ENCODE peak calls at places on chromosomes 4 and X, in ten cellular contexts. C is T-helper 1 cell, W is right cardiac atrium, O is posterior vena cava, J is endothelial cell, I is substantia nigra, L is NCI-H1436, N is GM04503, R is smooth muscle cell of the brain vasculature, U is left ventricle myocardium superior. Z is an unnamed sample.

GRCh38 chr4:87322754-87323153 is at the start of gene HSD17B13:
- DNase-seq in C (no peak), W (no peak), O (no peak), J (no peak), I (no peak), L (peak), N (no peak), R (no peak), U (no peak), Z (no peak)

GRCh38 chrX:84865113-84865512 is 138.6 kb upstream of the APOOL start:
- DNase-seq in C (no peak), W (no peak), O (no peak), J (no peak), I (no peak), L (no peak), N (no peak), R (no peak), U (no peak), Z (no peak)

GRCh38 chrX:8346060-8346459 is 118.6 kb upstream of the VCX3B start:
- DNase-seq in C (no peak), W (no peak), O (no peak), J (no peak), I (no peak), L (no peak), N (no peak), R (no peak), U (no peak), Z (no peak)

GRCh38 chrX:110181459-110182137 is 136.3 kb downstream of the AMMECR1 start:
- DNase-seq in C (no peak), W (no peak), O (no peak), J (no peak), I (no peak), L (no peak), N (no peak), R (no peak), U (no peak), Z (no peak)

GRCh38 chr4:145178740-145179139 is 1.6 kb downstream of the OTUD4 start:
- DNase-seq in C (no peak), W (no peak), O (no peak), J (no peak), I (no peak), L (no peak), N (no peak), R (no peak), U (no peak), Z (no peak)

GRCh38 chrX:73577368-73577767 is 14.4 kb downstream of the CHIC1 start:
- DNase-seq in C (no peak), W (no peak), O (no peak), J (no peak), I (no peak), L (no peak), N (peak), R (peak), U (no peak), Z (no peak)

GRCh38 chr4:53508446-53508845 is 82.8 kb downstream of the LNX1 start:
- DNase-seq in C (no peak), W (no peak), O (no peak), J (no peak), I (no peak), L (no peak), N (no peak), R (no peak), U (no peak), Z (no peak)

GRCh38 chrX:10574663-10575062 is 45.7 kb downstream of the MID1 start:
- DNase-seq in C (no peak), W (peak), O (no peak), J (no peak), I (no peak), L (no peak), N (no peak), R (no peak), U (no peak), Z (no peak)

GRCh38 chr4:110778526-110778925 is 155.6 kb upstream of the PITX2 start:
- DNase-seq in C (no peak), W (no peak), O (no peak), J (no peak), I (no peak), L (no peak), N (no peak), R (no peak), U (no peak), Z (no peak)

GRCh38 chr4:103091601-103092223 is 7.9 kb downstream of the BDH2 start:
- DNase-seq in C (no peak), W (no peak), O (no peak), J (peak), I (peak), L (peak), N (no peak), R (no peak), U (no peak), Z (no peak)

GRCh38 chr4:6475492-6476020 is 3.1 kb upstream of the PPP2R2C start:
- DNase-seq in C (no peak), W (no peak), O (peak), J (no peak), I (no peak), L (no peak), N (no peak), R (no peak), U (no peak), Z (no peak)

GRCh38 chr4:128916832-128917231 is 107.3 kb downstream of the JADE1 start:
- DNase-seq in C (no peak), W (no peak), O (no peak), J (no peak), I (peak), L (no peak), N (no peak), R (no peak), U (no peak), Z (no peak)

GRCh38 chrX:35380808-35381700 is 417.1 kb upstream of the MAGEB16 start:
- DNase-seq in C (no peak), W (no peak), O (no peak), J (no peak), I (no peak), L (no peak), N (no peak), R (no peak), U (no peak), Z (no peak)

GRCh38 chr4:113106076-113106475 is 56.6 kb downstream of the ANK2 start:
- DNase-seq in C (no peak), W (no peak), O (no peak), J (no peak), I (no peak), L (no peak), N (peak), R (peak), U (no peak), Z (no peak)

GRCh38 chrX:16671005-16671404 is 21.0 kb downstream of the S100G start:
- DNase-seq in C (no peak), W (no peak), O (no peak), J (peak), I (peak), L (no peak), N (no peak), R (peak), U (no peak), Z (no peak)

GRCh38 chrX:135737361-135738071 is 24.1 kb downstream of the CT45A1 start:
- DNase-seq in C (no peak), W (no peak), O (no peak), J (no peak), I (no peak), L (no peak), N (no peak), R (no peak), U (no peak), Z (no peak)

GRCh38 chr4:163949976-163950601 is 455.6 kb downstream of the TMA16 start:
- DNase-seq in C (no peak), W (no peak), O (no peak), J (no peak), I (no peak), L (no peak), N (no peak), R (no peak), U (no peak), Z (no peak)

GRCh38 chrX:123753656-123754350 is 21.0 kb upstream of the THOC2 start:
- DNase-seq in C (no peak), W (no peak), O (no peak), J (no peak), I (no peak), L (no peak), N (no peak), R (no peak), U (no peak), Z (no peak)

GRCh38 chr4:139824882-139825522 is 159.4 kb downstream of the MGST2 start:
- DNase-seq in C (no peak), W (no peak), O (no peak), J (peak), I (no peak), L (no peak), N (no peak), R (no peak), U (no peak), Z (no peak)

GRCh38 chr4:82528074-82528473 is 33.7 kb downstream of the TMEM150C start:
- DNase-seq in C (no peak), W (no peak), O (no peak), J (no peak), I (no peak), L (no peak), N (no peak), R (no peak), U (no peak), Z (no peak)

GRCh38 chr4:123858465-123858864 is 461.9 kb downstream of the SPRY1 start:
- DNase-seq in C (no peak), W (no peak), O (no peak), J (peak), I (no peak), L (no peak), N (no peak), R (no peak), U (no peak), Z (no peak)

GRCh38 chr4:183823394-183823793 is 81.7 kb upstream of the STOX2 start:
- DNase-seq in C (no peak), W (peak), O (peak), J (no peak), I (no peak), L (no peak), N (peak), R (no peak), U (peak), Z (no peak)

GRCh38 chr4:159077702-159078495 is 25.0 kb upstream of the RAPGEF2 start:
- DNase-seq in C (no peak), W (no peak), O (no peak), J (no peak), I (no peak), L (no peak), N (no peak), R (no peak), U (no peak), Z (no peak)

GRCh38 chr4:8683462-8683861 is 90.9 kb downstream of the CPZ start:
- DNase-seq in C (no peak), W (no peak), O (peak), J (no peak), I (no peak), L (no peak), N (no peak), R (no peak), U (no peak), Z (no peak)

GRCh38 chrX:55908685-55909212 is 191.2 kb downstream of the RRAGB start:
- DNase-seq in C (no peak), W (no peak), O (no peak), J (peak), I (peak), L (no peak), N (no peak), R (no peak), U (no peak), Z (no peak)

GRCh38 chr4:69147334-69147733 is 51.1 kb downstream of the UGT2B7 start:
- DNase-seq in C (no peak), W (no peak), O (no peak), J (no peak), I (no peak), L (no peak), N (no peak), R (no peak), U (no peak), Z (no peak)

Z was measured in CD4-positive, alpha-beta T cell.